ENCODE peak calls at places on chromosomes 2 and 18, in eight cellular contexts. One of them, this sample, is unnamed.

GRCh38 chr2:69947078-69947801 is 14.2 kb downstream of the ASPRV1 start:
- DNase-seq in GM12878: no peak
- DNase-seq in HCT116: no peak
- DNase-seq in GM23338: no peak
- DNase-seq in HepG2: no peak
- DNase-seq in HL-60: no peak
- DNase-seq in SK-N-SH: no peak
- DNase-seq in SK-N-MC: no peak
- DNase-seq in this sample: no peak

GRCh38 chr2:101995019-101995418 is 3.3 kb downstream of the IL1R2 start:
- DNase-seq in GM12878: no peak
- DNase-seq in SK-N-SH: no peak
- DNase-seq in HepG2: no peak
- DNase-seq in HCT116: no peak
- DNase-seq in SK-N-MC: no peak
- DNase-seq in HL-60: no peak
- DNase-seq in GM23338: no peak
- DNase-seq in this sample: no peak

GRCh38 chr18:75478996-75479870 is 51.7 kb upstream of the SMIM21 start:
- DNase-seq in HepG2: peak
- DNase-seq in GM12878: peak
- DNase-seq in HL-60: peak
- DNase-seq in SK-N-SH: peak
- DNase-seq in GM23338: peak
- DNase-seq in HCT116: peak
- DNase-seq in SK-N-MC: peak
- DNase-seq in this sample: no peak

GRCh38 chr18:26771524-26771923 is 94.0 kb downstream of the AQP4 start:
- DNase-seq in GM12878: no peak
- DNase-seq in SK-N-SH: no peak
- DNase-seq in HepG2: peak
- DNase-seq in SK-N-MC: no peak
- DNase-seq in HCT116: no peak
- DNase-seq in HL-60: peak
- DNase-seq in GM23338: peak
- DNase-seq in this sample: no peak

GRCh38 chr18:51107594-51108305 is 77.7 kb downstream of the SMAD4 start:
- DNase-seq in SK-N-MC: no peak
- DNase-seq in HL-60: no peak
- DNase-seq in SK-N-SH: no peak
- DNase-seq in GM23338: no peak
- DNase-seq in HepG2: no peak
- DNase-seq in HCT116: no peak
- DNase-seq in GM12878: no peak
- DNase-seq in this sample: no peak

GRCh38 chr2:30341500-30342267 is 105.4 kb upstream of the LCLAT1 start:
- DNase-seq in HepG2: no peak
- DNase-seq in GM23338: no peak
- DNase-seq in GM12878: no peak
- DNase-seq in HL-60: no peak
- DNase-seq in SK-N-MC: no peak
- DNase-seq in SK-N-SH: no peak
- DNase-seq in HCT116: no peak
- DNase-seq in this sample: no peak

GRCh38 chr2:136056077-136056688 is 61.8 kb downstream of the CXCR4 start:
- DNase-seq in SK-N-MC: no peak
- DNase-seq in HL-60: no peak
- DNase-seq in HCT116: no peak
- DNase-seq in GM12878: peak
- DNase-seq in SK-N-SH: no peak
- DNase-seq in HepG2: no peak
- DNase-seq in GM23338: no peak
- DNase-seq in this sample: no peak

GRCh38 chr2:240813231-240813921 is 6.6 kb downstream of the KIF1A start:
- DNase-seq in GM23338: no peak
- DNase-seq in HL-60: no peak
- DNase-seq in GM12878: no peak
- DNase-seq in SK-N-MC: no peak
- DNase-seq in HCT116: no peak
- DNase-seq in HepG2: no peak
- DNase-seq in SK-N-SH: no peak
- DNase-seq in this sample: no peak

GRCh38 chr2:140643761-140644187 is 1487.0 kb downstream of the LRP1B start:
- DNase-seq in GM23338: no peak
- DNase-seq in SK-N-MC: no peak
- DNase-seq in GM12878: no peak
- DNase-seq in HepG2: no peak
- DNase-seq in HCT116: no peak
- DNase-seq in HL-60: no peak
- DNase-seq in SK-N-SH: no peak
- DNase-seq in this sample: no peak

GRCh38 chr2:194985258-194985657 is 671.8 kb upstream of the SLC39A10 start:
- DNase-seq in HL-60: no peak
- DNase-seq in SK-N-MC: no peak
- DNase-seq in GM12878: no peak
- DNase-seq in SK-N-SH: no peak
- DNase-seq in HCT116: no peak
- DNase-seq in GM23338: no peak
- DNase-seq in HepG2: no peak
- DNase-seq in this sample: no peak

DNA sequence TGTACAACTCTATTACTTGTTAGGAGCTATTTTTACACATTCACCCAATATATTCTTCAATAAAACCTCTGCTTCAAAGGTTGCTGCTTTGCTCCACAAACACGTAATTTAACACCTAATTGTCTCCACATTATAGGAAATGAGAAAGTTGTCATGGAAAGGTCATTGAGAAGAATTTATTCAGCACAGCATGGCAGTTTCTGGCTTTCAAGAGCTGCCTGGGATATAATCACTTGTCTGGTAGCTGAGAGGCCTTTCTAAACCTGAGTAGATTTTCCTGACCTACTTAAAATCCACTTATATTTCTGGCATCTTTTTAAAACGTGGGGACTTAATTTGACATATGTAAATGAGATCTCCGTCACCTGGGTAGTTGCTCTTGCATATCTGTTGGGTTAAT is 216.1 kb downstream of the ZNF804A start:
- DNase-seq in HCT116: no peak
- DNase-seq in GM12878: no peak
- DNase-seq in SK-N-SH: no peak
- DNase-seq in SK-N-MC: no peak
- DNase-seq in GM23338: peak
- DNase-seq in HepG2: no peak
- DNase-seq in HL-60: no peak
- DNase-seq in this sample: no peak
- TF ChIP-seq POLR2AphosphoS5 in HCT116: no peak
- TF ChIP-seq POLR2AphosphoS5 in GM12878: no peak
- TF ChIP-seq POLR2AphosphoS5 in SK-N-SH: no peak
- TF ChIP-seq POLR2AphosphoS5 in SK-N-MC: no peak
- TF ChIP-seq POLR2AphosphoS5 in GM23338: no peak
- TF ChIP-seq POLR2AphosphoS5 in HepG2: no peak
- TF ChIP-seq POLR2AphosphoS5 in HL-60: no peak
- TF ChIP-seq POLR2AphosphoS5 in this sample: no peak

GRCh38 chr2:28142403-28142802 is 250.3 kb upstream of the FOSL2 start:
- DNase-seq in HL-60: no peak
- DNase-seq in HepG2: no peak
- DNase-seq in HCT116: no peak
- DNase-seq in SK-N-MC: no peak
- DNase-seq in SK-N-SH: no peak
- DNase-seq in GM23338: no peak
- DNase-seq in GM12878: no peak
- DNase-seq in this sample: no peak
- TF ChIP-seq POLR2AphosphoS5 in HL-60: no peak
- TF ChIP-seq POLR2AphosphoS5 in HepG2: no peak
- TF ChIP-seq POLR2AphosphoS5 in HCT116: no peak
- TF ChIP-seq POLR2AphosphoS5 in SK-N-MC: no peak
- TF ChIP-seq POLR2AphosphoS5 in SK-N-SH: no peak
- TF ChIP-seq POLR2AphosphoS5 in GM23338: no peak
- TF ChIP-seq POLR2AphosphoS5 in GM12878: no peak
- TF ChIP-seq POLR2AphosphoS5 in this sample: no peak

GRCh38 chr2:228084717-228085116 is 96.8 kb downstream of the SPHKAP start:
- DNase-seq in HCT116: no peak
- DNase-seq in SK-N-SH: no peak
- DNase-seq in HepG2: no peak
- DNase-seq in GM12878: no peak
- DNase-seq in HL-60: no peak
- DNase-seq in SK-N-MC: no peak
- DNase-seq in GM23338: no peak
- DNase-seq in this sample: no peak
- TF ChIP-seq POLR2AphosphoS5 in HCT116: no peak
- TF ChIP-seq POLR2AphosphoS5 in SK-N-SH: no peak
- TF ChIP-seq POLR2AphosphoS5 in HepG2: no peak
- TF ChIP-seq POLR2AphosphoS5 in GM12878: no peak
- TF ChIP-seq POLR2AphosphoS5 in HL-60: no peak
- TF ChIP-seq POLR2AphosphoS5 in SK-N-MC: no peak
- TF ChIP-seq POLR2AphosphoS5 in GM23338: no peak
- TF ChIP-seq POLR2AphosphoS5 in this sample: no peak

GRCh38 chr18:10926565-10927194 is 222.7 kb downstream of the PIEZO2 start:
- DNase-seq in GM12878: peak
- DNase-seq in HL-60: no peak
- DNase-seq in HepG2: no peak
- DNase-seq in SK-N-SH: no peak
- DNase-seq in SK-N-MC: no peak
- DNase-seq in GM23338: peak
- DNase-seq in HCT116: no peak
- DNase-seq in this sample: peak
- TF ChIP-seq POLR2AphosphoS5 in GM12878: peak
- TF ChIP-seq POLR2AphosphoS5 in HL-60: no peak
- TF ChIP-seq POLR2AphosphoS5 in HepG2: no peak
- TF ChIP-seq POLR2AphosphoS5 in SK-N-SH: no peak
- TF ChIP-seq POLR2AphosphoS5 in SK-N-MC: no peak
- TF ChIP-seq POLR2AphosphoS5 in GM23338: no peak
- TF ChIP-seq POLR2AphosphoS5 in HCT116: no peak
- TF ChIP-seq POLR2AphosphoS5 in this sample: no peak

GRCh38 chr2:233281986-233282603 is 25.5 kb upstream of the SAG start:
- DNase-seq in SK-N-SH: no peak
- DNase-seq in SK-N-MC: no peak
- DNase-seq in GM23338: no peak
- DNase-seq in GM12878: no peak
- DNase-seq in HepG2: no peak
- DNase-seq in HL-60: no peak
- DNase-seq in HCT116: no peak
- DNase-seq in this sample: no peak

GRCh38 chr2:233281553-233281952 is 26.1 kb upstream of the SAG start:
- DNase-seq in GM23338: no peak
- DNase-seq in GM12878: no peak
- DNase-seq in HCT116: no peak
- DNase-seq in HL-60: no peak
- DNase-seq in HepG2: no peak
- DNase-seq in SK-N-SH: no peak
- DNase-seq in SK-N-MC: no peak
- DNase-seq in this sample: no peak

GRCh38 chr2:233275223-233275622 is 23.8 kb downstream of the ATG16L1 start:
- DNase-seq in SK-N-SH: no peak
- DNase-seq in GM23338: no peak
- DNase-seq in HCT116: no peak
- DNase-seq in HL-60: no peak
- DNase-seq in SK-N-MC: no peak
- DNase-seq in HepG2: no peak
- DNase-seq in GM12878: no peak
- DNase-seq in this sample: no peak

GRCh38 chr2:233278921-233279320 is 27.4 kb downstream of the ATG16L1 start:
- DNase-seq in HepG2: no peak
- DNase-seq in SK-N-SH: no peak
- DNase-seq in HCT116: no peak
- DNase-seq in GM23338: no peak
- DNase-seq in SK-N-MC: no peak
- DNase-seq in GM12878: no peak
- DNase-seq in HL-60: no peak
- DNase-seq in this sample: no peak

GRCh38 chr2:233280114-233280693 is 27.4 kb upstream of the SAG start:
- DNase-seq in HL-60: no peak
- DNase-seq in SK-N-MC: no peak
- DNase-seq in SK-N-SH: peak
- DNase-seq in HCT116: no peak
- DNase-seq in GM12878: no peak
- DNase-seq in HepG2: no peak
- DNase-seq in GM23338: no peak
- DNase-seq in this sample: no peak
- TF ChIP-seq POLR2AphosphoS5 in HL-60: no peak
- TF ChIP-seq POLR2AphosphoS5 in SK-N-MC: no peak
- TF ChIP-seq POLR2AphosphoS5 in SK-N-SH: no peak
- TF ChIP-seq POLR2AphosphoS5 in HCT116: no peak
- TF ChIP-seq POLR2AphosphoS5 in GM12878: no peak
- TF ChIP-seq POLR2AphosphoS5 in HepG2: no peak
- TF ChIP-seq POLR2AphosphoS5 in GM23338: no peak
- TF ChIP-seq POLR2AphosphoS5 in this sample: no peak

GRCh38 chr2:74533464-74533863 is 3.7 kb downstream of the HTRA2 start:
- DNase-seq in HL-60: no peak
- DNase-seq in SK-N-MC: no peak
- DNase-seq in GM23338: no peak
- DNase-seq in SK-N-SH: no peak
- DNase-seq in GM12878: no peak
- DNase-seq in HepG2: no peak
- DNase-seq in HCT116: no peak
- DNase-seq in this sample: no peak
- TF ChIP-seq POLR2AphosphoS5 in HL-60: no peak
- TF ChIP-seq POLR2AphosphoS5 in SK-N-MC: no peak
- TF ChIP-seq POLR2AphosphoS5 in GM23338: no peak
- TF ChIP-seq POLR2AphosphoS5 in SK-N-SH: no peak
- TF ChIP-seq POLR2AphosphoS5 in GM12878: no peak
- TF ChIP-seq POLR2AphosphoS5 in HepG2: peak
- TF ChIP-seq POLR2AphosphoS5 in HCT116: no peak
- TF ChIP-seq POLR2AphosphoS5 in this sample: no peak

GRCh38 chr2:9799729-9800632 is 43.3 kb upstream of the TAF1B start:
- DNase-seq in GM12878: peak
- DNase-seq in SK-N-MC: peak
- DNase-seq in GM23338: peak
- DNase-seq in HCT116: peak
- DNase-seq in HepG2: peak
- DNase-seq in HL-60: peak
- DNase-seq in SK-N-SH: peak
- DNase-seq in this sample: peak
- TF ChIP-seq POLR2AphosphoS5 in GM12878: no peak
- TF ChIP-seq POLR2AphosphoS5 in SK-N-MC: no peak
- TF ChIP-seq POLR2AphosphoS5 in GM23338: no peak
- TF ChIP-seq POLR2AphosphoS5 in HCT116: peak
- TF ChIP-seq POLR2AphosphoS5 in HepG2: no peak
- TF ChIP-seq POLR2AphosphoS5 in HL-60: no peak
- TF ChIP-seq POLR2AphosphoS5 in SK-N-SH: no peak
- TF ChIP-seq POLR2AphosphoS5 in this sample: no peak

DNA sequence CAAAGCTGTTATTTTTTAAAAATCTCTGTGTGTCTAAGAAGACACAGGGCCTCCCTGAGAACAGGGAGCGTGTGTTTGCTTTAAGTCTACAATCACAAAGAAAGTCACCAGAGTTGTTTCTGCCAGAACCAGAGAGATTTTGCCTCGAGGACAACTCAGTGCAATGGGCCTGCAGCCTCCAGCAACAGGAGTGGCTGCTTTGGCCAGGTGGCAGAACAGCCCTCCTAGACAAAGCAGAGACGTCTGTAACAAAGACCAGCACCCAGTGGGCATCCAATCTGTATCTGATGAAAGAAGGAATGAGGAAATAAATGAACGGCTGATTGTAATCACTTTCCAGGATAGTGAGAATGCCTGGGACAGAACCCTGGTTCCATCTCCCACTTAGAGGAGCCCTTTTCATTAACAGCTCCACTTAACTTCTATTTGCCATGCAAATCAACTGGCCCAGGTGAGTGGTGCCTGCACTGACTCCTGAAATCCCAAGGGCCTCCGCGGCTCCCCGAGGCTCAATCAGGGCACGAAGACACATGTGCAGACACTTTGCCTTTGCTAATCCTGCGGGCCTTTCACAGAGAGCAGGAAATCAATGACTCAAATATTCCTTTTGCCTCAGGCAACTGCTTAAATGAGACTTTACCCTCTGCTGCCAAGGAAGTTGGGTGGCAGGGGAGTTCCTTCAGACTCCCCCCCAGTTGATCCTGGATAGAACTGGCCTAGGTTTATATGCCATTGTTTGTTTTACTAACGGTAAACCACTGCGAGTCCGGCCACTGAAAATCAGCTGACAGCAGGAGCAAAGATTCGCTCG is 146.5 kb downstream of the CABLES1 start:
- DNase-seq in GM12878: no peak
- DNase-seq in SK-N-SH: peak
- DNase-seq in HL-60: no peak
- DNase-seq in HCT116: peak
- DNase-seq in HepG2: no peak
- DNase-seq in SK-N-MC: peak
- DNase-seq in GM23338: peak
- DNase-seq in this sample: no peak
- TF ChIP-seq POLR2AphosphoS5 in GM12878: no peak
- TF ChIP-seq POLR2AphosphoS5 in SK-N-SH: no peak
- TF ChIP-seq POLR2AphosphoS5 in HL-60: no peak
- TF ChIP-seq POLR2AphosphoS5 in HCT116: peak
- TF ChIP-seq POLR2AphosphoS5 in HepG2: no peak
- TF ChIP-seq POLR2AphosphoS5 in SK-N-MC: no peak
- TF ChIP-seq POLR2AphosphoS5 in GM23338: no peak
- TF ChIP-seq POLR2AphosphoS5 in this sample: no peak